ENCODE peak calls at places on chromosome 2, in nine cellular contexts. O, B, A, X, R, I, M, L and H are unnamed samples.

GRCh38 chr2:23607925-23608324 is 222.9 kb downstream of the KLHL29 start:
- DNase-seq in O (no peak), M (no peak), X (no peak), I (no peak), B (no peak), L (no peak), R (no peak), A (no peak), H (no peak)

GRCh38 chr2:69933839-69934613 is 19.1 kb downstream of the MXD1 start:
- DNase-seq in L (no peak), B (peak; percentile 39), X (no peak), R (no peak), A (no peak), O (no peak), I (no peak), M (no peak), H (no peak)

GRCh38 chr2:236309669-236310029 is 45.4 kb upstream of the ASB18 start:
- DNase-seq in L (no peak), B (peak; percentile 11), I (no peak), O (peak; percentile 42), M (no peak), R (no peak), A (no peak), X (no peak), H (peak; percentile 40)

GRCh38 chr2:30315391-30316055 is 84.2 kb downstream of the LBH start:
- DNase-seq in A (no peak), M (no peak), I (no peak), R (no peak), L (no peak), X (no peak), O (no peak), B (no peak), H (no peak)

GRCh38 chr2:130963058-130963848 is 126.5 kb downstream of the ARHGEF4 start:
- DNase-seq in I (no peak), B (no peak), X (no peak), O (peak; percentile 36), M (no peak), L (no peak), A (no peak), R (no peak), H (no peak)

GRCh38 chr2:30335981-30336538 is 104.7 kb downstream of the LBH start:
- DNase-seq in O (peak; percentile 27), X (no peak), R (no peak), A (no peak), M (no peak), L (no peak), I (no peak), B (no peak), H (no peak)

GRCh38 chr2:68912732-68913131 is 40.0 kb downstream of the GKN2 start:
- DNase-seq in B (no peak), L (no peak), O (no peak), A (no peak), I (no peak), X (no peak), R (no peak), M (no peak), H (no peak)

GRCh38 chr2:63643486-63643885 is 54.7 kb downstream of the MDH1 start:
- DNase-seq in X (no peak), B (no peak), I (no peak), O (no peak), A (no peak), M (no peak), L (no peak), R (no peak), H (no peak)